ENCODE peak calls at places on chromosomes 2 and 18, in ten cellular contexts. One of them, this sample, is unnamed.

GRCh38 chr2:78237704-78238103 is 715.5 kb upstream of the LRRTM4 start:
- DNase-seq in spleen: no peak
- DNase-seq in A549: no peak
- DNase-seq in adrenal gland: no peak
- DNase-seq in transverse colon: no peak
- DNase-seq in heart left ventricle: no peak
- DNase-seq in ovary: no peak
- DNase-seq in H1: no peak
- DNase-seq in stomach: no peak
- DNase-seq in body of pancreas: no peak
- DNase-seq in this sample: no peak

GRCh38 chr2:153499439-153499838 is 20.9 kb upstream of the RPRM start:
- DNase-seq in spleen: no peak
- DNase-seq in A549: no peak
- DNase-seq in adrenal gland: no peak
- DNase-seq in transverse colon: no peak
- DNase-seq in heart left ventricle: no peak
- DNase-seq in ovary: no peak
- DNase-seq in H1: no peak
- DNase-seq in stomach: no peak
- DNase-seq in body of pancreas: no peak
- DNase-seq in this sample: no peak

GRCh38 chr2:160039166-160039903 is 23.1 kb downstream of the PLA2R1 start:
- DNase-seq in spleen: no peak
- DNase-seq in A549: peak; percentile 76
- DNase-seq in adrenal gland: no peak
- DNase-seq in transverse colon: no peak
- DNase-seq in heart left ventricle: no peak
- DNase-seq in ovary: peak; percentile 83
- DNase-seq in H1: no peak
- DNase-seq in stomach: no peak
- DNase-seq in body of pancreas: peak; percentile 44
- DNase-seq in this sample: no peak

GRCh38 chr2:17878222-17879136 is at the start of gene KCNS3:
- DNase-seq in spleen: no peak
- DNase-seq in A549: peak; percentile 23
- DNase-seq in adrenal gland: no peak
- DNase-seq in transverse colon: peak; percentile 61
- DNase-seq in heart left ventricle: peak; percentile 73
- DNase-seq in ovary: no peak
- DNase-seq in H1: no peak
- DNase-seq in stomach: peak; percentile 60
- DNase-seq in body of pancreas: peak; percentile 51
- DNase-seq in this sample: peak; percentile 62

GRCh38 chr2:97935719-97936161 is 60.0 kb downstream of the TMEM131 start:
- DNase-seq in spleen: no peak
- DNase-seq in A549: peak; percentile 5
- DNase-seq in adrenal gland: no peak
- DNase-seq in transverse colon: no peak
- DNase-seq in heart left ventricle: no peak
- DNase-seq in ovary: no peak
- DNase-seq in H1: no peak
- DNase-seq in stomach: no peak
- DNase-seq in body of pancreas: no peak
- DNase-seq in this sample: no peak

GRCh38 chr2:216606551-216607527 is 26.4 kb upstream of the IGFBP2 start:
- DNase-seq in spleen: peak; percentile 82
- DNase-seq in A549: no peak
- DNase-seq in adrenal gland: no peak
- DNase-seq in transverse colon: no peak
- DNase-seq in heart left ventricle: no peak
- DNase-seq in ovary: no peak
- DNase-seq in H1: no peak
- DNase-seq in stomach: no peak
- DNase-seq in body of pancreas: no peak
- DNase-seq in this sample: peak; percentile 55

GRCh38 chr2:15943378-15943851 is 3.1 kb downstream of the MYCN start:
- DNase-seq in spleen: no peak
- DNase-seq in A549: no peak
- DNase-seq in adrenal gland: no peak
- DNase-seq in transverse colon: peak; percentile 18
- DNase-seq in heart left ventricle: no peak
- DNase-seq in ovary: peak; percentile 61
- DNase-seq in H1: no peak
- DNase-seq in stomach: peak; percentile 47
- DNase-seq in body of pancreas: no peak
- DNase-seq in this sample: no peak

GRCh38 chr18:78017869-78018268 is 768.2 kb downstream of the GALR1 start:
- DNase-seq in spleen: no peak
- DNase-seq in A549: no peak
- DNase-seq in adrenal gland: no peak
- DNase-seq in transverse colon: no peak
- DNase-seq in heart left ventricle: no peak
- DNase-seq in ovary: no peak
- DNase-seq in H1: no peak
- DNase-seq in stomach: no peak
- DNase-seq in body of pancreas: no peak
- DNase-seq in this sample: no peak

GRCh38 chr2:74876081-74876886 is 42.4 kb downstream of the HK2 start:
- DNase-seq in spleen: no peak
- DNase-seq in A549: peak; percentile 57
- DNase-seq in adrenal gland: peak; percentile 35
- DNase-seq in transverse colon: no peak
- DNase-seq in heart left ventricle: no peak
- DNase-seq in ovary: peak; percentile 55
- DNase-seq in H1: no peak
- DNase-seq in stomach: no peak
- DNase-seq in body of pancreas: peak; percentile 28
- DNase-seq in this sample: peak; percentile 44

GRCh38 chr2:74293191-74294065 is 49.8 kb downstream of the SLC4A5 start:
- DNase-seq in spleen: no peak
- DNase-seq in A549: no peak
- DNase-seq in adrenal gland: no peak
- DNase-seq in transverse colon: no peak
- DNase-seq in heart left ventricle: no peak
- DNase-seq in ovary: no peak
- DNase-seq in H1: no peak
- DNase-seq in stomach: no peak
- DNase-seq in body of pancreas: no peak
- DNase-seq in this sample: no peak

GRCh38 chr2:32865399-32866068 is 81.2 kb upstream of the LTBP1 start:
- DNase-seq in spleen: no peak
- DNase-seq in A549: peak; percentile 57
- DNase-seq in adrenal gland: peak; percentile 23
- DNase-seq in transverse colon: no peak
- DNase-seq in heart left ventricle: no peak
- DNase-seq in ovary: no peak
- DNase-seq in H1: no peak
- DNase-seq in stomach: no peak
- DNase-seq in body of pancreas: no peak
- DNase-seq in this sample: no peak

GRCh38 chr2:237196866-237197618 is 111.4 kb downstream of the COPS8 start:
- DNase-seq in spleen: no peak
- DNase-seq in A549: peak; percentile 56
- DNase-seq in adrenal gland: no peak
- DNase-seq in transverse colon: no peak
- DNase-seq in heart left ventricle: no peak
- DNase-seq in ovary: no peak
- DNase-seq in H1: no peak
- DNase-seq in stomach: no peak
- DNase-seq in body of pancreas: no peak
- DNase-seq in this sample: no peak

GRCh38 chr2:120221616-120222015 is 1.6 kb downstream of the TMEM185B start:
- DNase-seq in spleen: peak; percentile 22
- DNase-seq in A549: no peak
- DNase-seq in adrenal gland: no peak
- DNase-seq in transverse colon: no peak
- DNase-seq in heart left ventricle: no peak
- DNase-seq in ovary: no peak
- DNase-seq in H1: no peak
- DNase-seq in stomach: no peak
- DNase-seq in body of pancreas: no peak
- DNase-seq in this sample: peak; percentile 14

GRCh38 chr2:130767408-130767775 is 12.1 kb downstream of the AMER3 start:
- DNase-seq in spleen: peak; percentile 31
- DNase-seq in A549: no peak
- DNase-seq in adrenal gland: no peak
- DNase-seq in transverse colon: no peak
- DNase-seq in heart left ventricle: no peak
- DNase-seq in ovary: no peak
- DNase-seq in H1: no peak
- DNase-seq in stomach: no peak
- DNase-seq in body of pancreas: no peak
- DNase-seq in this sample: no peak

GRCh38 chr2:213252206-213252605 is 32.1 kb upstream of the SPAG16 start:
- DNase-seq in spleen: no peak
- DNase-seq in A549: no peak
- DNase-seq in adrenal gland: no peak
- DNase-seq in transverse colon: no peak
- DNase-seq in heart left ventricle: no peak
- DNase-seq in ovary: no peak
- DNase-seq in H1: no peak
- DNase-seq in stomach: no peak
- DNase-seq in body of pancreas: no peak
- DNase-seq in this sample: no peak

GRCh38 chr2:11310212-11310611 is 34.2 kb downstream of the ROCK2 start:
- DNase-seq in spleen: no peak
- DNase-seq in A549: no peak
- DNase-seq in adrenal gland: no peak
- DNase-seq in transverse colon: no peak
- DNase-seq in heart left ventricle: no peak
- DNase-seq in ovary: no peak
- DNase-seq in H1: no peak
- DNase-seq in stomach: no peak
- DNase-seq in body of pancreas: no peak
- DNase-seq in this sample: no peak

GRCh38 chr2:39661771-39662325 is 3.9 kb upstream of the TMEM178A start:
- DNase-seq in spleen: no peak
- DNase-seq in A549: no peak
- DNase-seq in adrenal gland: no peak
- DNase-seq in transverse colon: no peak
- DNase-seq in heart left ventricle: no peak
- DNase-seq in ovary: no peak
- DNase-seq in H1: no peak
- DNase-seq in stomach: no peak
- DNase-seq in body of pancreas: no peak
- DNase-seq in this sample: no peak

GRCh38 chr2:160156084-160156483 is 44.0 kb downstream of the ITGB6 start:
- DNase-seq in spleen: no peak
- DNase-seq in A549: peak; percentile 43
- DNase-seq in adrenal gland: no peak
- DNase-seq in transverse colon: no peak
- DNase-seq in heart left ventricle: no peak
- DNase-seq in ovary: no peak
- DNase-seq in H1: no peak
- DNase-seq in stomach: no peak
- DNase-seq in body of pancreas: no peak
- DNase-seq in this sample: no peak

GRCh38 chr2:62321370-62321769 is 125.5 kb downstream of the B3GNT2 start:
- DNase-seq in spleen: no peak
- DNase-seq in A549: no peak
- DNase-seq in adrenal gland: no peak
- DNase-seq in transverse colon: no peak
- DNase-seq in heart left ventricle: no peak
- DNase-seq in ovary: no peak
- DNase-seq in H1: no peak
- DNase-seq in stomach: no peak
- DNase-seq in body of pancreas: no peak
- DNase-seq in this sample: no peak
- H3K27ac ChIP-seq in spleen: no peak overlapping the region
- H3K27ac ChIP-seq in A549: no peak overlapping the region
- H3K27ac ChIP-seq in adrenal gland: peak overlapping the region; percentile 66
- H3K27ac ChIP-seq in transverse colon: no peak overlapping the region
- H3K27ac ChIP-seq in heart left ventricle: no peak overlapping the region
- H3K27ac ChIP-seq in ovary: no peak overlapping the region
- H3K27ac ChIP-seq in H1: no peak overlapping the region
- H3K27ac ChIP-seq in stomach: no peak overlapping the region
- H3K27ac ChIP-seq in body of pancreas: no peak overlapping the region
- H3K27ac ChIP-seq in this sample: no peak overlapping the region

GRCh38 chr18:35355140-35355618 is 11.0 kb upstream of the ZNF24 start:
- DNase-seq in spleen: peak; percentile 81
- DNase-seq in A549: peak; percentile 50
- DNase-seq in adrenal gland: peak; percentile 83
- DNase-seq in transverse colon: peak; percentile 71
- DNase-seq in heart left ventricle: peak; percentile 73
- DNase-seq in ovary: peak; percentile 42
- DNase-seq in H1: peak; percentile 66
- DNase-seq in stomach: peak; percentile 73
- DNase-seq in body of pancreas: peak; percentile 81
- DNase-seq in this sample: peak; percentile 63
- H3K4me3 ChIP-seq in spleen: no peak overlapping the region
- H3K4me3 ChIP-seq in A549: no peak overlapping the region
- H3K4me3 ChIP-seq in adrenal gland: no peak overlapping the region
- H3K4me3 ChIP-seq in transverse colon: peak overlapping the region; percentile 10
- H3K4me3 ChIP-seq in heart left ventricle: no peak overlapping the region
- H3K4me3 ChIP-seq in ovary: no peak overlapping the region
- H3K4me3 ChIP-seq in H1: no peak overlapping the region
- H3K4me3 ChIP-seq in stomach: peak overlapping the region; percentile 17
- H3K4me3 ChIP-seq in body of pancreas: no peak overlapping the region
- H3K4me3 ChIP-seq in this sample: no peak overlapping the region

GRCh38 chr2:113201496-113202304 is 27.9 kb downstream of the PSD4 start:
- DNase-seq in spleen: peak; percentile 76
- DNase-seq in A549: no peak
- DNase-seq in adrenal gland: no peak
- DNase-seq in transverse colon: no peak
- DNase-seq in heart left ventricle: no peak
- DNase-seq in ovary: no peak
- DNase-seq in H1: no peak
- DNase-seq in stomach: no peak
- DNase-seq in body of pancreas: no peak
- DNase-seq in this sample: no peak
- TF ChIP-seq POLR2A in spleen: no peak
- TF ChIP-seq POLR2A in A549: no peak
- TF ChIP-seq POLR2A in adrenal gland: no peak
- TF ChIP-seq POLR2A in transverse colon: no peak
- TF ChIP-seq POLR2A in heart left ventricle: no peak
- TF ChIP-seq POLR2A in ovary: no peak
- TF ChIP-seq POLR2A in H1: no peak
- TF ChIP-seq POLR2A in stomach: no peak
- TF ChIP-seq POLR2A in body of pancreas: no peak
- TF ChIP-seq POLR2A in this sample: no peak

GRCh38 chr2:144201126-144201525 is 318.8 kb downstream of the ZEB2 start:
- DNase-seq in spleen: no peak
- DNase-seq in A549: no peak
- DNase-seq in adrenal gland: no peak
- DNase-seq in transverse colon: no peak
- DNase-seq in heart left ventricle: no peak
- DNase-seq in ovary: no peak
- DNase-seq in H1: no peak
- DNase-seq in stomach: no peak
- DNase-seq in body of pancreas: no peak
- DNase-seq in this sample: no peak

GRCh38 chr2:144198116-144198515 is 321.8 kb downstream of the ZEB2 start:
- DNase-seq in spleen: no peak
- DNase-seq in A549: peak; percentile 50
- DNase-seq in adrenal gland: no peak
- DNase-seq in transverse colon: no peak
- DNase-seq in heart left ventricle: no peak
- DNase-seq in ovary: no peak
- DNase-seq in H1: no peak
- DNase-seq in stomach: no peak
- DNase-seq in body of pancreas: no peak
- DNase-seq in this sample: no peak

GRCh38 chr2:144206019-144206418 is 313.9 kb downstream of the ZEB2 start:
- DNase-seq in spleen: no peak
- DNase-seq in A549: no peak
- DNase-seq in adrenal gland: no peak
- DNase-seq in transverse colon: no peak
- DNase-seq in heart left ventricle: no peak
- DNase-seq in ovary: no peak
- DNase-seq in H1: no peak
- DNase-seq in stomach: no peak
- DNase-seq in body of pancreas: no peak
- DNase-seq in this sample: no peak

GRCh38 chr2:144201868-144202468 is 318.0 kb downstream of the ZEB2 start:
- DNase-seq in spleen: no peak
- DNase-seq in A549: no peak
- DNase-seq in adrenal gland: no peak
- DNase-seq in transverse colon: no peak
- DNase-seq in heart left ventricle: no peak
- DNase-seq in ovary: no peak
- DNase-seq in H1: no peak
- DNase-seq in stomach: no peak
- DNase-seq in body of pancreas: no peak
- DNase-seq in this sample: no peak
- H3K27ac ChIP-seq in spleen: no peak overlapping the region
- H3K27ac ChIP-seq in A549: no peak overlapping the region
- H3K27ac ChIP-seq in adrenal gland: no peak overlapping the region
- H3K27ac ChIP-seq in transverse colon: no peak overlapping the region
- H3K27ac ChIP-seq in heart left ventricle: no peak overlapping the region
- H3K27ac ChIP-seq in ovary: no peak overlapping the region
- H3K27ac ChIP-seq in H1: no peak overlapping the region
- H3K27ac ChIP-seq in stomach: no peak overlapping the region
- H3K27ac ChIP-seq in body of pancreas: no peak overlapping the region
- H3K27ac ChIP-seq in this sample: no peak overlapping the region